ENCODE peak calls at places on chromosomes 1 and 21, in nine cellular contexts. A is WTC11, K is astrocyte of the cerebellum, G is epithelial cell of esophagus, V is HFFc6, L is left ventricle myocardium inferior, O is NB4, R is body of pancreas, F is lung. Z is an unnamed sample.

GRCh38 chr1:244412116-244412639 is 39.5 kb downstream of the ADSS2 start:
- DNase-seq in O (no peak), G (no peak), F (no peak), K (no peak), A (no peak), L (no peak), R (no peak), V (no peak), Z (no peak)

GRCh38 chr1:19704247-19705113 is 39.8 kb downstream of the HTR6 start:
- DNase-seq in F (peak; percentile 57), V (peak; percentile 67), R (peak; percentile 68), L (peak; percentile 69), G (peak; percentile 77), A (peak; percentile 90), K (peak; percentile 32), O (peak; percentile 52), Z (peak; percentile 90)

GRCh38 chr1:51564124-51564523 is 45.1 kb upstream of the EPS15 start:
- DNase-seq in K (no peak), G (peak; percentile 69), V (no peak), F (no peak), L (no peak), O (peak; percentile 23), A (no peak), R (no peak), Z (no peak)

GRCh38 chr1:93028542-93028941 is 50.5 kb upstream of the MTF2 start:
- DNase-seq in L (no peak), K (no peak), R (no peak), O (no peak), V (no peak), A (no peak), F (no peak), G (no peak), Z (no peak)

GRCh38 chr1:245752551-245752950 is 597.8 kb downstream of the KIF26B start:
- DNase-seq in R (no peak), F (no peak), O (no peak), L (no peak), V (no peak), K (no peak), G (no peak), A (no peak), Z (no peak)

GRCh38 chr1:208183977-208184901 is 59.9 kb downstream of the PLXNA2 start:
- DNase-seq in K (no peak), O (peak; percentile 70), G (peak; percentile 100), A (no peak), L (no peak), F (peak; percentile 63), R (no peak), V (peak; percentile 96), Z (no peak)

GRCh38 chr1:50349242-50349565 is 74.0 kb downstream of the DMRTA2 start:
- DNase-seq in R (no peak), A (no peak), O (no peak), K (no peak), V (no peak), L (no peak), G (no peak), F (no peak), Z (no peak)

GRCh38 chr1:111742938-111743549 is 3.8 kb upstream of the INKA2 start:
- DNase-seq in K (no peak), O (no peak), A (no peak), G (no peak), F (no peak), V (peak; percentile 43), L (no peak), R (no peak), Z (no peak)

GRCh38 chr21:28537371-28538079 is 455.2 kb downstream of the LTN1 start:
- DNase-seq in K (peak; percentile 67), A (no peak), V (peak; percentile 96), G (peak; percentile 53), O (no peak), R (no peak), L (no peak), F (no peak), Z (no peak)

GRCh38 chr21:26473471-26473870 is 99.6 kb downstream of the CYYR1 start:
- DNase-seq in K (no peak), O (no peak), V (no peak), L (no peak), G (no peak), A (no peak), F (no peak), R (no peak), Z (no peak)

GRCh38 chr1:117571496-117571895 is 34.4 kb upstream of the TENT5C start:
- DNase-seq in L (no peak), F (no peak), A (no peak), O (no peak), G (no peak), R (no peak), V (no peak), K (no peak), Z (no peak)

GRCh38 chr1:204286841-204287387 is 72.8 kb downstream of the PLEKHA6 start:
- DNase-seq in R (peak; percentile 67), O (peak; percentile 56), K (no peak), A (no peak), L (no peak), V (no peak), F (peak; percentile 59), G (no peak), Z (no peak)

GRCh38 chr1:115258302-115258866 is 79.7 kb downstream of the NGF start:
- DNase-seq in F (no peak), O (no peak), V (peak; percentile 80), A (no peak), R (no peak), L (no peak), K (no peak), G (peak; percentile 77), Z (no peak)

GRCh38 chr1:225182701-225183100 is 245.1 kb downstream of the LBR start:
- DNase-seq in R (no peak), K (no peak), G (no peak), L (no peak), V (no peak), F (no peak), O (no peak), A (no peak), Z (no peak)

GRCh38 chr1:210250665-210250997 is 18.0 kb downstream of the SERTAD4 start:
- DNase-seq in F (no peak), A (peak; percentile 71), L (no peak), R (no peak), K (no peak), O (peak; percentile 45), V (no peak), G (no peak), Z (peak; percentile 66)

GRCh38 chr1:212692774-212693644 is 6.6 kb downstream of the BATF3 start:
- DNase-seq in V (peak; percentile 49), O (no peak), L (no peak), A (no peak), G (peak; percentile 78), K (no peak), R (no peak), F (no peak), Z (no peak)

GRCh38 chr1:102796429-102796828 is 311.9 kb downstream of the COL11A1 start:
- DNase-seq in K (no peak), G (no peak), R (no peak), A (no peak), F (no peak), V (no peak), O (no peak), L (no peak), Z (no peak)
- TF ChIP-seq CTCF in K (no peak), G (no peak), R (no peak), A (no peak), F (no peak), V (no peak), O (no peak), L (no peak), Z (no peak)

GRCh38 chr1:8450312-8450711 is 132.4 kb downstream of the SLC45A1 start:
- DNase-seq in A (no peak), R (no peak), K (no peak), G (no peak), L (no peak), F (no peak), O (no peak), V (no peak), Z (no peak)
- TF ChIP-seq CTCF in A (no peak), R (no peak), K (no peak), G (no peak), L (no peak), F (no peak), O (no peak), V (no peak), Z (no peak)

DNA sequence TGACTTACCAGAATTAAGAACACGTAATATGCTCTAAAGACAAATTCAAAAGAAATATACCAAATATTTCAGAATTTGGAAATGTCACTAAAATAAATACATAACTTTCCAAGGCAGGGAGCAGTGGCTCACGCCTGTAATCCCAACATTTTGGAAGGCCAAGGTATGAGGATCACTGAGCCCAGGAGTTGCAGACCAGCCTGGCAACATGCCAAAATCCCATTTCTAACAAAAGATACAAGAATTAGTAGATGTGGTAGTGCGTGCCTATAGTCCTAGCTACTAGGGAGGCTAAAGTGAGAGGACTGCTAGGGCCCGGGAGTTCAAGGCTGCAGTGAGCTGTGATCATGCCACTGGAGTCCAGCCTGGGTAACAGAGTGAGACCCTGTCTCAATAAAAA is 11.7 kb downstream of the LUZP1 start:
- DNase-seq in V (no peak), L (no peak), G (no peak), A (no peak), K (no peak), F (no peak), O (no peak), R (no peak), Z (no peak)
- TF ChIP-seq CTCF in V (no peak), L (no peak), G (no peak), A (no peak), K (no peak), F (no peak), O (no peak), R (no peak), Z (no peak)

GRCh38 chr1:226404904-226405222 is 3.0 kb downstream of the PARP1 start:
- DNase-seq in K (no peak), O (no peak), L (no peak), A (peak; percentile 70), V (no peak), R (no peak), G (no peak), F (no peak), Z (no peak)

GRCh38 chr1:226402615-226403521 is 5.0 kb downstream of the PARP1 start:
- DNase-seq in R (peak; percentile 55), K (no peak), G (no peak), O (no peak), L (no peak), F (no peak), V (no peak), A (no peak), Z (no peak)

GRCh38 chr1:226404063-226404903 is 3.6 kb downstream of the PARP1 start:
- DNase-seq in O (no peak), F (no peak), A (no peak), R (no peak), V (peak; percentile 40), G (no peak), L (no peak), K (no peak), Z (no peak)

GRCh38 chr1:226405411-226405988 is 2.4 kb downstream of the PARP1 start:
- DNase-seq in L (no peak), O (peak; percentile 56), K (no peak), R (no peak), G (no peak), A (peak; percentile 42), V (no peak), F (no peak), Z (no peak)

DNA sequence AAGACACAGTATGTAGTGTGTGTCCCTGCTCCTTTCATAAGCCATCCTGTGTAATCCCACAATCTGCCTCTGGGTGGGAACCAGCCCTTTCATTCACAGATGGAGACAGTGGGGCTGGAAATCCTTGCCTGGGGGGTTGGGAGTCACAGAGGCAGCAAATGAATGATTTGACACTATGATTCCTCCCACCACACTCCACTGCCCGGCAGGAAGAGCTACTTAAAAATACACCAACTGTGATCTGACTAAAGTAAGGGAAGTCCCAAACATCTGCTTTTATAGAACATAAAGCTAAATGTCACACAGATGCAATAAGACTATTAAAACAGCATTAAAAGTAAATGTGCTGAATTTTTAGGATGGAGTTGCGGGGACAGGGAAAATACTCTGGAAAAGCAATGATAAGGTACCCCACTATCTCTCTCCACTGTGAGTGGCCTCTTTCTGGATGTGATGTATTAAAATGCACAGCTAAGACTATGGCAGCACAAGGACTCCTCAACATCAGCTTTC is 4.3 kb downstream of the PARP1 start:
- DNase-seq in A (peak; percentile 32), V (peak; percentile 21), G (peak; percentile 17), O (peak; percentile 20), R (no peak), L (no peak), K (no peak), F (no peak), Z (peak; percentile 17)
- TF ChIP-seq CTCF in A (peak; percentile 11), V (peak; percentile 66), G (no peak), O (peak; percentile 2), R (no peak), L (peak; percentile 37), K (peak; percentile 47), F (no peak), Z (peak; percentile 39)